ENCODE peak calls at places on chromosomes 7 and 10, in six cellular contexts. One of them, this sample, is unnamed.

GRCh38 chr10:3948843-3949242 is 163.8 kb upstream of the KLF6 start:
- DNase-seq in left ventricle myocardium inferior: no peak
- DNase-seq in spleen: no peak
- DNase-seq in CD8-positive, alpha-beta memory T cell: peak; percentile 69
- DNase-seq in left lung: no peak
- DNase-seq in hepatocyte: no peak
- DNase-seq in this sample: peak; percentile 21

GRCh38 chr7:2932761-2933251 is 88.7 kb upstream of the GNA12 start:
- DNase-seq in left ventricle myocardium inferior: no peak
- DNase-seq in spleen: peak; percentile 62
- DNase-seq in CD8-positive, alpha-beta memory T cell: no peak
- DNase-seq in left lung: peak; percentile 76
- DNase-seq in hepatocyte: no peak
- DNase-seq in this sample: no peak

GRCh38 chr7:71687831-71688599 is 556.1 kb downstream of the GALNT17 start:
- DNase-seq in left ventricle myocardium inferior: no peak
- DNase-seq in spleen: no peak
- DNase-seq in CD8-positive, alpha-beta memory T cell: no peak
- DNase-seq in left lung: no peak
- DNase-seq in hepatocyte: no peak
- DNase-seq in this sample: no peak

GRCh38 chr10:48608279-48608681 is 3.4 kb upstream of the ARHGAP22 start:
- DNase-seq in left ventricle myocardium inferior: no peak
- DNase-seq in spleen: no peak
- DNase-seq in CD8-positive, alpha-beta memory T cell: no peak
- DNase-seq in left lung: no peak
- DNase-seq in hepatocyte: peak; percentile 44
- DNase-seq in this sample: no peak

GRCh38 chr7:132430863-132431822 is 145.1 kb downstream of the PLXNA4 start:
- DNase-seq in left ventricle myocardium inferior: no peak
- DNase-seq in spleen: peak; percentile 74
- DNase-seq in CD8-positive, alpha-beta memory T cell: peak; percentile 65
- DNase-seq in left lung: no peak
- DNase-seq in hepatocyte: peak; percentile 50
- DNase-seq in this sample: peak; percentile 55

GRCh38 chr7:38127216-38128207 is 50.5 kb upstream of the STARD3NL start:
- DNase-seq in left ventricle myocardium inferior: no peak
- DNase-seq in spleen: no peak
- DNase-seq in CD8-positive, alpha-beta memory T cell: no peak
- DNase-seq in left lung: no peak
- DNase-seq in hepatocyte: no peak
- DNase-seq in this sample: no peak

GRCh38 chr7:18305866-18306265 is 189.7 kb upstream of the HDAC9 start:
- DNase-seq in left ventricle myocardium inferior: no peak
- DNase-seq in spleen: no peak
- DNase-seq in CD8-positive, alpha-beta memory T cell: no peak
- DNase-seq in left lung: no peak
- DNase-seq in hepatocyte: no peak
- DNase-seq in this sample: no peak

GRCh38 chr10:126417220-126417825 is 29.0 kb upstream of the ADAM12 start:
- DNase-seq in left ventricle myocardium inferior: no peak
- DNase-seq in spleen: no peak
- DNase-seq in CD8-positive, alpha-beta memory T cell: no peak
- DNase-seq in left lung: no peak
- DNase-seq in hepatocyte: no peak
- DNase-seq in this sample: no peak

GRCh38 chr10:105797234-105797890 is 1156.3 kb downstream of the SORCS3 start:
- DNase-seq in left ventricle myocardium inferior: no peak
- DNase-seq in spleen: no peak
- DNase-seq in CD8-positive, alpha-beta memory T cell: no peak
- DNase-seq in left lung: peak; percentile 22
- DNase-seq in hepatocyte: peak; percentile 62
- DNase-seq in this sample: peak; percentile 11

GRCh38 chr7:142855756-142856564 is 1.1 kb downstream of the EPHB6 start:
- DNase-seq in left ventricle myocardium inferior: peak; percentile 56
- DNase-seq in spleen: peak; percentile 81
- DNase-seq in CD8-positive, alpha-beta memory T cell: no peak
- DNase-seq in left lung: peak; percentile 79
- DNase-seq in hepatocyte: no peak
- DNase-seq in this sample: peak; percentile 17

GRCh38 chr10:89845541-89846275 is 144.3 kb downstream of the KIF20B start:
- DNase-seq in left ventricle myocardium inferior: no peak
- DNase-seq in spleen: no peak
- DNase-seq in CD8-positive, alpha-beta memory T cell: no peak
- DNase-seq in left lung: no peak
- DNase-seq in hepatocyte: no peak
- DNase-seq in this sample: peak; percentile 22

GRCh38 chr7:136000288-136000913 is 23.2 kb upstream of the MTPN start:
- DNase-seq in left ventricle myocardium inferior: no peak
- DNase-seq in spleen: no peak
- DNase-seq in CD8-positive, alpha-beta memory T cell: no peak
- DNase-seq in left lung: no peak
- DNase-seq in hepatocyte: peak; percentile 53
- DNase-seq in this sample: no peak

GRCh38 chr10:116783011-116783655 is 40.8 kb upstream of the HSPA12A start:
- DNase-seq in left ventricle myocardium inferior: no peak
- DNase-seq in spleen: peak; percentile 29
- DNase-seq in CD8-positive, alpha-beta memory T cell: no peak
- DNase-seq in left lung: no peak
- DNase-seq in hepatocyte: no peak
- DNase-seq in this sample: no peak

GRCh38 chr10:111429288-111430028 is 352.6 kb downstream of the ADRA2A start:
- DNase-seq in left ventricle myocardium inferior: no peak
- DNase-seq in spleen: no peak
- DNase-seq in CD8-positive, alpha-beta memory T cell: no peak
- DNase-seq in left lung: no peak
- DNase-seq in hepatocyte: no peak
- DNase-seq in this sample: no peak

GRCh38 chr10:106560925-106561640 is 603.4 kb downstream of the SORCS1 start:
- DNase-seq in left ventricle myocardium inferior: no peak
- DNase-seq in spleen: no peak
- DNase-seq in CD8-positive, alpha-beta memory T cell: no peak
- DNase-seq in left lung: no peak
- DNase-seq in hepatocyte: no peak
- DNase-seq in this sample: peak; percentile 53

GRCh38 chr7:80833289-80834104 is 85.4 kb downstream of the SEMA3C start:
- DNase-seq in left ventricle myocardium inferior: no peak
- DNase-seq in spleen: no peak
- DNase-seq in CD8-positive, alpha-beta memory T cell: no peak
- DNase-seq in left lung: no peak
- DNase-seq in hepatocyte: no peak
- DNase-seq in this sample: no peak

GRCh38 chr7:98703916-98704315 is 86.8 kb downstream of the NPTX2 start:
- DNase-seq in left ventricle myocardium inferior: no peak
- DNase-seq in spleen: no peak
- DNase-seq in CD8-positive, alpha-beta memory T cell: no peak
- DNase-seq in left lung: no peak
- DNase-seq in hepatocyte: no peak
- DNase-seq in this sample: no peak

GRCh38 chr10:97724341-97724941 is 10.9 kb downstream of the MARVELD1 start:
- DNase-seq in left ventricle myocardium inferior: no peak
- DNase-seq in spleen: peak; percentile 29
- DNase-seq in CD8-positive, alpha-beta memory T cell: no peak
- DNase-seq in left lung: no peak
- DNase-seq in hepatocyte: peak; percentile 41
- DNase-seq in this sample: peak; percentile 88

GRCh38 chr7:108875139-108875538 is 305.5 kb downstream of the DNAJB9 start:
- DNase-seq in left ventricle myocardium inferior: no peak
- DNase-seq in spleen: no peak
- DNase-seq in CD8-positive, alpha-beta memory T cell: no peak
- DNase-seq in left lung: no peak
- DNase-seq in hepatocyte: no peak
- DNase-seq in this sample: peak; percentile 26

GRCh38 chr7:8305104-8305503 is 43.1 kb upstream of the ICA1 start:
- DNase-seq in left ventricle myocardium inferior: no peak
- DNase-seq in spleen: no peak
- DNase-seq in CD8-positive, alpha-beta memory T cell: no peak
- DNase-seq in left lung: no peak
- DNase-seq in hepatocyte: no peak
- DNase-seq in this sample: no peak
- H3K4me3 ChIP-seq in left ventricle myocardium inferior: no peak overlapping the region
- H3K4me3 ChIP-seq in spleen: no peak overlapping the region
- H3K4me3 ChIP-seq in CD8-positive, alpha-beta memory T cell: no peak overlapping the region
- H3K4me3 ChIP-seq in left lung: no peak overlapping the region
- H3K4me3 ChIP-seq in hepatocyte: no peak overlapping the region
- H3K4me3 ChIP-seq in this sample: no peak overlapping the region

GRCh38 chr10:50932113-50932512 is 46.7 kb upstream of the A1CF start:
- DNase-seq in left ventricle myocardium inferior: no peak
- DNase-seq in spleen: no peak
- DNase-seq in CD8-positive, alpha-beta memory T cell: no peak
- DNase-seq in left lung: no peak
- DNase-seq in hepatocyte: no peak
- DNase-seq in this sample: no peak

GRCh38 chr10:50929670-50930069 is 44.2 kb upstream of the A1CF start:
- DNase-seq in left ventricle myocardium inferior: no peak
- DNase-seq in spleen: no peak
- DNase-seq in CD8-positive, alpha-beta memory T cell: no peak
- DNase-seq in left lung: no peak
- DNase-seq in hepatocyte: no peak
- DNase-seq in this sample: no peak

GRCh38 chr10:50928190-50928552 is 42.7 kb upstream of the A1CF start:
- DNase-seq in left ventricle myocardium inferior: no peak
- DNase-seq in spleen: no peak
- DNase-seq in CD8-positive, alpha-beta memory T cell: no peak
- DNase-seq in left lung: no peak
- DNase-seq in hepatocyte: no peak
- DNase-seq in this sample: no peak

DNA sequence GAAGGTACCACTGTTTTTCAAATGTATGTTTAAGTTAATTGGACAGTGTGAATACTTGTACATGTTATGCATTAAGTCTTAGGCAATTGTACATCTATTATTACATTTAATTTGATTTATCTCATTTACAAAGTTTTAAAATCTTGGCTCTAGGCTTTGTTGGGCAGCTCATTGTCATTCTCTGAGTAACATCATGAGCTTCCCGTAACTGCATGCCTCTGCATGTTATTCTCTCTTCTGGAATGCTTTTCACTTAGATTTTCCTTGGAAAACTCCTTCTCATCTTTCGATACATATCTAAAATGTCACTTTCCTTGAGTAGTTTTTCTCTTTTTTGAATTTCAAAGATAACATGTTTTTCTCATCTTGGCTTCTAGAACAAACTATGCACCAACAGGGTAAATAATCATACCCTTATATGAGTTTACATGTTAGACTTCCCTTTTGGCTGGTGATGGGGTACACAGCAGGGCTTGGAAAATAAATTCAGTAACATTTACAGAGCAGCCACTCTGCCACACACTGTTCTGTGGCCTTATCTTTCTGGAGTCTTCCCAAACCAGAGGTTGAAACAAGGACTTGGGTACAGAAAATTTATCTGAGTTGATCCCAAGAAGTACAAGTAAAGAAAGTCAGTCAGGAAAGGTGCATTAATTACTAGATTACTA is 42.2 kb upstream of the A1CF start:
- DNase-seq in left ventricle myocardium inferior: no peak
- DNase-seq in spleen: no peak
- DNase-seq in CD8-positive, alpha-beta memory T cell: no peak
- DNase-seq in left lung: no peak
- DNase-seq in hepatocyte: no peak
- DNase-seq in this sample: no peak
- H3K4me3 ChIP-seq in left ventricle myocardium inferior: no peak overlapping the region
- H3K4me3 ChIP-seq in spleen: no peak overlapping the region
- H3K4me3 ChIP-seq in CD8-positive, alpha-beta memory T cell: no peak overlapping the region
- H3K4me3 ChIP-seq in left lung: no peak overlapping the region
- H3K4me3 ChIP-seq in hepatocyte: no peak overlapping the region
- H3K4me3 ChIP-seq in this sample: no peak overlapping the region

GRCh38 chr10:47198221-47198620 is 101.8 kb upstream of the GDF10 start:
- DNase-seq in left ventricle myocardium inferior: no peak
- DNase-seq in spleen: no peak
- DNase-seq in CD8-positive, alpha-beta memory T cell: no peak
- DNase-seq in left lung: no peak
- DNase-seq in hepatocyte: no peak
- DNase-seq in this sample: no peak

GRCh38 chr10:47192273-47192672 is 107.7 kb upstream of the GDF10 start:
- DNase-seq in left ventricle myocardium inferior: no peak
- DNase-seq in spleen: no peak
- DNase-seq in CD8-positive, alpha-beta memory T cell: no peak
- DNase-seq in left lung: no peak
- DNase-seq in hepatocyte: no peak
- DNase-seq in this sample: no peak

GRCh38 chr10:47195274-47195885 is 104.6 kb upstream of the GDF10 start:
- DNase-seq in left ventricle myocardium inferior: no peak
- DNase-seq in spleen: no peak
- DNase-seq in CD8-positive, alpha-beta memory T cell: no peak
- DNase-seq in left lung: no peak
- DNase-seq in hepatocyte: no peak
- DNase-seq in this sample: no peak

GRCh38 chr10:47190802-47191450 is 109.1 kb upstream of the GDF10 start:
- DNase-seq in left ventricle myocardium inferior: no peak
- DNase-seq in spleen: no peak
- DNase-seq in CD8-positive, alpha-beta memory T cell: no peak
- DNase-seq in left lung: no peak
- DNase-seq in hepatocyte: no peak
- DNase-seq in this sample: no peak

GRCh38 chr10:47196691-47197090 is 103.3 kb upstream of the GDF10 start:
- DNase-seq in left ventricle myocardium inferior: no peak
- DNase-seq in spleen: no peak
- DNase-seq in CD8-positive, alpha-beta memory T cell: no peak
- DNase-seq in left lung: no peak
- DNase-seq in hepatocyte: no peak
- DNase-seq in this sample: no peak
- H3K4me3 ChIP-seq in left ventricle myocardium inferior: no peak overlapping the region
- H3K4me3 ChIP-seq in spleen: no peak overlapping the region
- H3K4me3 ChIP-seq in CD8-positive, alpha-beta memory T cell: no peak overlapping the region
- H3K4me3 ChIP-seq in left lung: no peak overlapping the region
- H3K4me3 ChIP-seq in hepatocyte: no peak overlapping the region
- H3K4me3 ChIP-seq in this sample: no peak overlapping the region

GRCh38 chr10:72328829-72329204 is 25.9 kb downstream of the DNAJB12 start:
- DNase-seq in left ventricle myocardium inferior: no peak
- DNase-seq in spleen: no peak
- DNase-seq in CD8-positive, alpha-beta memory T cell: no peak
- DNase-seq in left lung: no peak
- DNase-seq in hepatocyte: peak; percentile 4
- DNase-seq in this sample: no peak
- H3K4me3 ChIP-seq in left ventricle myocardium inferior: no peak overlapping the region
- H3K4me3 ChIP-seq in spleen: no peak overlapping the region
- H3K4me3 ChIP-seq in CD8-positive, alpha-beta memory T cell: no peak overlapping the region
- H3K4me3 ChIP-seq in left lung: no peak overlapping the region
- H3K4me3 ChIP-seq in hepatocyte: no peak overlapping the region
- H3K4me3 ChIP-seq in this sample: no peak overlapping the region

GRCh38 chr7:121587454-121587853 is 191.3 kb upstream of the FAM3C start:
- DNase-seq in left ventricle myocardium inferior: no peak
- DNase-seq in spleen: no peak
- DNase-seq in CD8-positive, alpha-beta memory T cell: no peak
- DNase-seq in left lung: no peak
- DNase-seq in hepatocyte: no peak
- DNase-seq in this sample: no peak

GRCh38 chr7:121595949-121596692 is 200.0 kb upstream of the FAM3C start:
- DNase-seq in left ventricle myocardium inferior: no peak
- DNase-seq in spleen: no peak
- DNase-seq in CD8-positive, alpha-beta memory T cell: no peak
- DNase-seq in left lung: no peak
- DNase-seq in hepatocyte: no peak
- DNase-seq in this sample: no peak

DNA sequence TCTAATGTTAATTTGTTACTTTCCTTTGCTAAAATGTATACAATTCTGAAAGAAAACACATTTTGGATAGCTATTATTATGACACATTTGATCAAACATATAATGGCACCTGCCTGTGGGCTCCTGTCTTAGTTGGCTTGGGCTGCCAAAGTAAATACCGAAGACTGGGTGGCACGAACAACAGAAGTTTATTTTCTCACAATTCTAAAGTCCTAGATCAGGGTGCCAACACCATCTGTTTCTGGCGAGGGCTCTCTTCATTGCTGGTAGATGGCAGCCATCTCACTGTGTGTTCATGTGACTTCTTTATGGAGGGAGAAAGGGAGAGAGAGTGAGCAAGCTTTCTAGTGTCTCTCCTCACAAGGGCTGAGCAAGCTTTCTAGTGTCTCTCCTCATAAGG is 195.8 kb upstream of the FAM3C start:
- DNase-seq in left ventricle myocardium inferior: no peak
- DNase-seq in spleen: no peak
- DNase-seq in CD8-positive, alpha-beta memory T cell: no peak
- DNase-seq in left lung: no peak
- DNase-seq in hepatocyte: no peak
- DNase-seq in this sample: no peak
- H3K4me3 ChIP-seq in left ventricle myocardium inferior: no peak overlapping the region
- H3K4me3 ChIP-seq in spleen: no peak overlapping the region
- H3K4me3 ChIP-seq in CD8-positive, alpha-beta memory T cell: no peak overlapping the region
- H3K4me3 ChIP-seq in left lung: no peak overlapping the region
- H3K4me3 ChIP-seq in hepatocyte: no peak overlapping the region
- H3K4me3 ChIP-seq in this sample: no peak overlapping the region

This sample was measured in fibroblast of villous mesenchyme.